ENCODE peak calls at places on chromosomes 6 and 20, in four cellular contexts. B is stomach, H is breast epithelium, I is vagina. D is an unnamed sample.

GRCh38 chr6:161922631-161923119 is 648.8 kb upstream of the AGPAT4 start:
- DNase-seq in B (peak; percentile 77), H (peak; percentile 21), I (no peak), D (no peak)

GRCh38 chr6:37516076-37516919 is 16.6 kb upstream of the CCDC167 start:
- DNase-seq in B (peak; percentile 73), H (peak; percentile 74), I (no peak), D (no peak)

GRCh38 chr20:62598761-62599194 is 43.5 kb upstream of the SLCO4A1 start:
- DNase-seq in B (peak; percentile 71), H (no peak), I (no peak), D (no peak)

GRCh38 chr20:21503345-21503744 is 10.5 kb downstream of the NKX2-2 start:
- DNase-seq in B (no peak), H (no peak), I (no peak), D (no peak)

GRCh38 chr6:34236423-34237315 is at the start of gene HMGA1:
- DNase-seq in B (peak; percentile 92), H (peak; percentile 80), I (no peak), D (peak; percentile 93)

GRCh38 chr20:5474646-5475550 is 158.1 kb upstream of the PROKR2 start:
- DNase-seq in B (no peak), H (no peak), I (peak; percentile 69), D (no peak)

GRCh38 chr20:8399963-8400362 is 267.9 kb downstream of the PLCB1 start:
- DNase-seq in B (no peak), H (no peak), I (no peak), D (no peak)

GRCh38 chr6:158069800-158070195 is 88.1 kb downstream of the SYNJ2 start:
- DNase-seq in B (no peak), H (no peak), I (no peak), D (no peak)

GRCh38 chr6:24584390-24584735 is 61.6 kb downstream of the KIAA0319 start:
- DNase-seq in B (no peak), H (no peak), I (no peak), D (no peak)

GRCh38 chr20:60132162-60132826 is 174.1 kb downstream of the CDH26 start:
- DNase-seq in B (no peak), H (no peak), I (no peak), D (no peak)

GRCh38 chr6:126300735-126301134 is 39.2 kb upstream of the CENPW start:
- DNase-seq in B (no peak), H (no peak), I (no peak), D (no peak)

GRCh38 chr6:134902074-134902861 is 47.6 kb downstream of the ALDH8A1 start:
- DNase-seq in B (no peak), H (no peak), I (no peak), D (no peak)

GRCh38 chr6:34894693-34895092 is 5.6 kb downstream of the ANKS1A start:
- DNase-seq in B (no peak), H (no peak), I (no peak), D (no peak)

GRCh38 chr20:35252037-35252461 is 25.6 kb downstream of the MMP24 start:
- DNase-seq in B (no peak), H (no peak), I (no peak), D (no peak)

GRCh38 chr20:38387953-38388352 is 41.7 kb downstream of the LBP start:
- DNase-seq in B (no peak), H (no peak), I (no peak), D (no peak)

GRCh38 chr6:143545976-143546547 is 34.5 kb upstream of the FUCA2 start:
- DNase-seq in B (no peak), H (no peak), I (no peak), D (no peak)

GRCh38 chr6:37171141-37171969 is 1.4 kb downstream of the PIM1 start:
- DNase-seq in B (peak; percentile 51), H (peak; percentile 55), I (peak; percentile 91), D (peak; percentile 78)

GRCh38 chr6:55980627-55981211 is 105.3 kb upstream of the BMP5 start:
- DNase-seq in B (no peak), H (no peak), I (no peak), D (no peak)

GRCh38 chr6:134577998-134578397 is 260.1 kb upstream of the SGK1 start:
- DNase-seq in B (no peak), H (no peak), I (no peak), D (no peak)

GRCh38 chr20:46752639-46753235 is 43.3 kb downstream of the SLC2A10 start:
- DNase-seq in B (peak; percentile 64), H (peak; percentile 52), I (no peak), D (no peak)

GRCh38 chr6:4180653-4181255 is 45.4 kb upstream of the ECI2 start:
- DNase-seq in B (no peak), H (no peak), I (no peak), D (no peak)

GRCh38 chr6:32624565-32624964 is 12.6 kb upstream of the HLA-DQA1 start:
- DNase-seq in B (no peak), H (no peak), I (no peak), D (no peak)

GRCh38 chr20:37299718-37300529 is 10.5 kb downstream of the MANBAL start:
- DNase-seq in B (no peak), H (no peak), I (no peak), D (no peak)

GRCh38 chr6:42315991-42316378 is 98.3 kb upstream of the MRPS10 start:
- DNase-seq in B (no peak), H (no peak), I (no peak), D (no peak)

GRCh38 chr6:106084973-106085686 is 1.0 kb upstream of the PRDM1 start:
- DNase-seq in B (no peak), H (no peak), I (no peak), D (no peak)

GRCh38 chr20:11716945-11717248 is 200.8 kb upstream of the BTBD3 start:
- DNase-seq in B (no peak), H (no peak), I (no peak), D (no peak)

GRCh38 chr6:43927525-43928210 is 157.7 kb downstream of the VEGFA start:
- DNase-seq in B (peak; percentile 72), H (no peak), I (no peak), D (peak; percentile 43)

GRCh38 chr6:145705561-145705960 is 29.8 kb downstream of the EPM2A start:
- DNase-seq in B (no peak), H (no peak), I (no peak), D (no peak)

GRCh38 chr6:34146801-34147592 is 1.1 kb upstream of the GRM4 start:
- DNase-seq in B (no peak), H (no peak), I (no peak), D (no peak)

GRCh38 chr6:83199865-83200230 is 6.7 kb downstream of the RWDD2A start:
- DNase-seq in B (no peak), H (no peak), I (no peak), D (no peak)

GRCh38 chr6:31567531-31568370 is 4.3 kb upstream of the LTA start:
- DNase-seq in B (no peak), H (no peak), I (no peak), D (no peak)

GRCh38 chr20:54643761-54644160 is 168.4 kb downstream of the DOK5 start:
- DNase-seq in B (no peak), H (no peak), I (no peak), D (no peak)

GRCh38 chr20:17327185-17327780 is 100.4 kb downstream of the PCSK2 start:
- DNase-seq in B (no peak), H (no peak), I (peak; percentile 56), D (no peak)

GRCh38 chr6:69867075-69867911 is 937 bp downstream of the COL19A1 start:
- DNase-seq in B (peak; percentile 62), H (no peak), I (no peak), D (no peak)

GRCh38 chr6:37135835-37136694 is 33.9 kb upstream of the PIM1 start:
- DNase-seq in B (no peak), H (no peak), I (no peak), D (no peak)

GRCh38 chr6:26309731-26310142 is 55.3 kb upstream of the BTN3A2 start:
- DNase-seq in B (no peak), H (no peak), I (no peak), D (no peak)

GRCh38 chr6:147158881-147159280 is 45.3 kb upstream of the STXBP5 start:
- DNase-seq in B (no peak), H (no peak), I (no peak), D (no peak)

GRCh38 chr20:46011631-46012482 is 3.1 kb downstream of the MMP9 start:
- DNase-seq in B (peak; percentile 48), H (peak; percentile 27), I (no peak), D (no peak)

GRCh38 chr6:169831450-169832246 is 80.2 kb downstream of the ERMARD start:
- DNase-seq in B (peak; percentile 85), H (peak; percentile 56), I (peak; percentile 88), D (no peak)

GRCh38 chr6:2073476-2073875 is 171.9 kb downstream of the GMDS start:
- DNase-seq in B (no peak), H (no peak), I (no peak), D (no peak)

GRCh38 chr6:2077826-2078225 is 167.6 kb downstream of the GMDS start:
- DNase-seq in B (no peak), H (no peak), I (no peak), D (no peak)

GRCh38 chr6:2072450-2072849 is 173.0 kb downstream of the GMDS start:
- DNase-seq in B (no peak), H (no peak), I (no peak), D (no peak)
- TF ChIP-seq POLR2A in B (no peak), H (no peak), I (no peak), D (no peak)

GRCh38 chr6:129102741-129103140 is 219.8 kb downstream of the LAMA2 start:
- DNase-seq in B (no peak), H (no peak), I (no peak), D (no peak)
- TF ChIP-seq POLR2AphosphoS5 in B (peak; percentile 10), H (no peak), I (no peak), D (no peak)

DNA sequence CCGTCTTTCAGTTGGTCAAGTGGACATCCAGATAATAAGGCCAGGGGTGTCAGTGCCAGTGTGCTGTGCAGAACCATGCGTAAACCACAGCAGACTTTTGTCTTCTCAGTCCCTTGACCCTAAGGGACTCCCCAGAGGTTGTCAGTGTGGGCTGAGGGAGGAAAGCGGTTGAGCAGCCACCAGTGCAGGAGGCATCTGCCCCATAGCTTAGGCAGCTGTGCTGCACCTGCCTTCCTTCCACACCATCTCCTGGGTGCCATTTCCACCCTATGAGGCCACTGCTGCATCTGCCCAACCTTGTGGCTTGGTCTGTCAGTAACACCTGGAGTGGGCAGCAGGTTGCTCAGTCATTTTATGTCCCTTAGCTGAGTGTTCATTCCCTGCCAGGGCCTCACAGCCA is 26.0 kb downstream of the PRPF6 start:
- DNase-seq in B (no peak), H (no peak), I (no peak), D (no peak)
- H3K36me3 ChIP-seq in B (peaks cover 98% of the 10 kb centered on the region), H (peaks cover 4% of the 10 kb centered on the region), I (peaks cover 4% of the 10 kb centered on the region), D (peaks cover 82% of the 10 kb centered on the region)

DNA sequence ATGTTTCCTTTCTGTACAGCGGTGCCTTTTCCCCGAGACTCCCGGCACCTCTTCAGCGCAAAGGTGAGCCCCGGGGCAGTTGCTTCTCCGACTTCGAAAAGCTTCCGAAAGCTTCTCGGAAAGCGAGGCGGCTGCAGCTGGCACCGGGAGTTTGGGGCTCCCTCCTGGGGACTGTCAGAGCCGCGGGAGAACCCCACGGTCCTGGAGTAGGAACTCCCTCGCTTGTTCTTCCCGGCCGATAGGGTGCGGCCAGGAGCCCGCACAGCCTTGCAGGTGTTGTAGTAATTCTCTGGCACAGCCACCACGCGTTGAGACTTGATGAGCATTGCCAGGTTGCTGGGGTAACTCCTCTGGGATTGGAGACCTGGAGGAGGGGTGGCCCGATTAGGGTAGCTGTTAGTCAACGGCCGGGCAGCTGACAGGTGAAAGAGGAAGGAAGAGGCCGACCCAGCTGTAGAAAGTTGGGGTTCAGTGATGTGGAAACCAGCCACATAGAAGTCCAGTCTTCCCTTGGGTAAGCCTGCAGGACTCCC is 708 bp downstream of the KDM1B start:
- DNase-seq in B (peak; percentile 82), H (peak; percentile 72), I (peak; percentile 91), D (peak; percentile 84)
- TF ChIP-seq POLR2A in B (no peak), H (no peak), I (no peak), D (no peak)

GRCh38 chr6:30386166-30386565 is 41.2 kb downstream of the RPP21 start:
- DNase-seq in B (no peak), H (no peak), I (no peak), D (no peak)
- TF ChIP-seq POLR2AphosphoS5 in B (no peak), H (no peak), I (no peak), D (no peak)